ENCODE peak calls at places on chromosomes 11 and 22, in ten cellular contexts. C is GM04504, H is endothelial cell, N is head of caudate nucleus, U is HFFc6, B is NCI-H1417, V is fibroblast of the conjunctiva, R is anterior cingulate cortex, E is fibroblast of lung, X is NCI-H146. A is an unnamed sample.
A peak's percentile ranks its signal among the peaks of the same experiment; 100 is the strongest.

GRCh38 chr11:82906931-82907330 is 5.4 kb downstream of the DDIAS start:
- DNase-seq in C (no peak), H (no peak), N (no peak), U (no peak), B (no peak), V (peak; percentile 9), R (no peak), E (no peak), X (no peak), A (no peak)

GRCh38 chr11:102683277-102683676 is 22.3 kb downstream of the MMP27 start:
- DNase-seq in C (no peak), H (no peak), N (no peak), U (no peak), B (peak; percentile 4), V (no peak), R (no peak), E (no peak), X (no peak), A (no peak)

GRCh38 chr11:96036863-96037262 is 113.0 kb upstream of the MTMR2 start:
- DNase-seq in C (no peak), H (no peak), N (peak; percentile 26), U (no peak), B (no peak), V (no peak), R (no peak), E (no peak), X (no peak), A (no peak)

GRCh38 chr11:75924966-75925784 is 110.2 kb downstream of the UVRAG start:
- DNase-seq in C (no peak), H (no peak), N (no peak), U (peak; percentile 5), B (no peak), V (no peak), R (no peak), E (peak; percentile 63), X (no peak), A (no peak)

GRCh38 chr22:45995405-45996101 is 18.6 kb upstream of the WNT7B start:
- DNase-seq in C (no peak), H (no peak), N (peak; percentile 56), U (no peak), B (no peak), V (no peak), R (no peak), E (no peak), X (no peak), A (peak; percentile 77)

GRCh38 chr11:67303132-67303988 is at the start of gene SSH3:
- DNase-seq in C (no peak), H (peak; percentile 49), N (peak; percentile 68), U (peak; percentile 31), B (peak; percentile 86), V (no peak), R (peak; percentile 37), E (peak; percentile 45), X (peak; percentile 96), A (peak; percentile 94)

GRCh38 chr11:61541568-61541967 is 33.0 kb downstream of the LRRC10B start:
- DNase-seq in C (peak; percentile 19), H (no peak), N (no peak), U (peak; percentile 23), B (peak; percentile 57), V (peak; percentile 60), R (no peak), E (peak; percentile 83), X (peak; percentile 55), A (no peak)

GRCh38 chr11:2768471-2769408 is 68.9 kb upstream of the KCNQ1OT1 start:
- DNase-seq in C (peak; percentile 53), H (peak; percentile 1), N (peak; percentile 6), U (peak; percentile 82), B (no peak), V (peak; percentile 20), R (no peak), E (peak; percentile 76), X (no peak), A (peak; percentile 60)

GRCh38 chr22:43287441-43287840 is 55.7 kb downstream of the SCUBE1 start:
- DNase-seq in C (no peak), H (no peak), N (no peak), U (no peak), B (no peak), V (no peak), R (no peak), E (no peak), X (no peak), A (no peak)

GRCh38 chr22:32990187-32990586 is 68.0 kb downstream of the SYN3 start:
- DNase-seq in C (no peak), H (no peak), N (no peak), U (no peak), B (no peak), V (no peak), R (no peak), E (no peak), X (no peak), A (no peak)

GRCh38 chr11:73168925-73169579 is 26.9 kb upstream of the FCHSD2 start:
- DNase-seq in C (no peak), H (no peak), N (no peak), U (no peak), B (no peak), V (no peak), R (no peak), E (no peak), X (no peak), A (peak; percentile 35)

GRCh38 chr11:115784796-115785521 is 280.7 kb upstream of the CADM1 start:
- DNase-seq in C (no peak), H (no peak), N (no peak), U (no peak), B (no peak), V (no peak), R (no peak), E (no peak), X (no peak), A (peak; percentile 78)

GRCh38 chr11:85752890-85753581 is 57.9 kb downstream of the SYTL2 start:
- DNase-seq in C (no peak), H (no peak), N (no peak), U (no peak), B (no peak), V (no peak), R (no peak), E (no peak), X (no peak), A (peak; percentile 80)

GRCh38 chr11:95512177-95512576 is 277.4 kb downstream of the FAM76B start:
- DNase-seq in C (peak; percentile 90), H (no peak), N (no peak), U (no peak), B (no peak), V (peak; percentile 93), R (no peak), E (peak; percentile 91), X (no peak), A (no peak)

GRCh38 chr11:126231725-126232459 is 20.3 kb downstream of the FAM118B start:
- DNase-seq in C (no peak), H (no peak), N (no peak), U (peak; percentile 13), B (no peak), V (peak; percentile 16), R (no peak), E (peak; percentile 70), X (no peak), A (no peak)

GRCh38 chr11:70225629-70226582 is 22.8 kb downstream of the FADD start:
- DNase-seq in C (no peak), H (no peak), N (no peak), U (no peak), B (no peak), V (no peak), R (no peak), E (peak; percentile 19), X (no peak), A (no peak)

GRCh38 chr22:44352378-44353062 is 39.8 kb upstream of the SHISAL1 start:
- DNase-seq in C (no peak), H (no peak), N (no peak), U (no peak), B (no peak), V (no peak), R (no peak), E (no peak), X (no peak), A (peak; percentile 46)

GRCh38 chr11:2548596-2548995 is 103.8 kb downstream of the KCNQ1 start:
- DNase-seq in C (no peak), H (no peak), N (no peak), U (no peak), B (no peak), V (no peak), R (no peak), E (no peak), X (no peak), A (peak; percentile 41)

GRCh38 chr11:11410626-11411025 is 57.6 kb upstream of the CSNK2A3 start:
- DNase-seq in C (no peak), H (no peak), N (no peak), U (no peak), B (no peak), V (no peak), R (no peak), E (no peak), X (no peak), A (no peak)

GRCh38 chr11:1109918-1110705 is 35.4 kb downstream of the MUC2 start:
- DNase-seq in C (no peak), H (no peak), N (no peak), U (no peak), B (no peak), V (no peak), R (no peak), E (no peak), X (no peak), A (peak; percentile 59)

GRCh38 chr22:46673677-46674236 is 53.6 kb downstream of the GRAMD4 start:
- DNase-seq in C (no peak), H (no peak), N (no peak), U (no peak), B (no peak), V (no peak), R (no peak), E (no peak), X (peak; percentile 70), A (no peak)

GRCh38 chr11:61532136-61533038 is 23.8 kb downstream of the LRRC10B start:
- DNase-seq in C (no peak), H (peak; percentile 68), N (peak; percentile 57), U (no peak), B (peak; percentile 14), V (no peak), R (no peak), E (no peak), X (peak; percentile 58), A (no peak)

GRCh38 chr11:33452806-33453205 is 195.6 kb downstream of the HIPK3 start:
- DNase-seq in C (peak; percentile 76), H (no peak), N (no peak), U (peak; percentile 90), B (no peak), V (peak; percentile 43), R (peak; percentile 17), E (peak; percentile 75), X (no peak), A (no peak)

GRCh38 chr11:134357545-134357839 is 25.7 kb downstream of the GLB1L2 start:
- DNase-seq in C (no peak), H (no peak), N (no peak), U (no peak), B (no peak), V (no peak), R (no peak), E (no peak), X (no peak), A (no peak)

GRCh38 chr11:12930850-12931249 is 78.3 kb upstream of the RASSF10 start:
- DNase-seq in C (no peak), H (no peak), N (no peak), U (no peak), B (no peak), V (no peak), R (no peak), E (no peak), X (no peak), A (no peak)

A was measured in spleen.